ENCODE peak calls at places on chromosomes 2 and 18, in six cellular contexts. S, W, N, P, X and A are unnamed samples.

GRCh38 chr2:103459302-103459701 is 697.5 kb downstream of the TMEM182 start:
- DNase-seq in S (no peak), W (no peak), N (no peak), P (no peak), X (no peak), A (no peak)

GRCh38 chr2:36354816-36355156 is 792 bp upstream of the CRIM1 start:
- DNase-seq in S (no peak), W (no peak), N (no peak), P (no peak), X (no peak), A (no peak)

GRCh38 chr2:59266453-59266852 is 1025.3 kb upstream of the FANCL start:
- DNase-seq in S (no peak), W (no peak), N (no peak), P (no peak), X (no peak), A (no peak)

GRCh38 chr2:185372188-185372587 is 366.4 kb upstream of the FSIP2 start:
- DNase-seq in S (no peak), W (peak), N (no peak), P (no peak), X (no peak), A (peak)

GRCh38 chr2:156405586-156405985 is 30.6 kb upstream of the GPD2 start:
- DNase-seq in S (no peak), W (no peak), N (peak), P (peak), X (no peak), A (no peak)

GRCh38 chr18:46290440-46291020 is 186.3 kb downstream of the HAUS1 start:
- DNase-seq in S (no peak), W (no peak), N (no peak), P (no peak), X (no peak), A (no peak)

GRCh38 chr18:57286949-57287348 is 65.4 kb upstream of the ST8SIA3 start:
- DNase-seq in S (no peak), W (no peak), N (no peak), P (no peak), X (no peak), A (no peak)

GRCh38 chr2:29628882-29629281 is 292.5 kb downstream of the ALK start:
- DNase-seq in S (no peak), W (no peak), N (no peak), P (no peak), X (peak), A (peak)

GRCh38 chr18:50133526-50133925 is 61.4 kb downstream of the MYO5B start:
- DNase-seq in S (no peak), W (no peak), N (no peak), P (no peak), X (no peak), A (no peak)

GRCh38 chr2:20451346-20451745 is 4.5 kb downstream of the RHOB start:
- DNase-seq in S (no peak), W (no peak), N (no peak), P (no peak), X (peak), A (no peak)

GRCh38 chr2:147076634-147077033 is 768.2 kb upstream of the ACVR2A start:
- DNase-seq in S (no peak), W (peak), N (no peak), P (no peak), X (peak), A (peak)

GRCh38 chr2:64766841-64767669 is 113.3 kb upstream of the SERTAD2 start:
- DNase-seq in S (no peak), W (no peak), N (no peak), P (no peak), X (peak), A (no peak)

GRCh38 chr2:156625360-156625995 is 189.3 kb downstream of the GPD2 start:
- DNase-seq in S (no peak), W (no peak), N (peak), P (no peak), X (no peak), A (no peak)

GRCh38 chr18:2994603-2995432 is 18.1 kb downstream of the LPIN2 start:
- DNase-seq in S (peak), W (no peak), N (no peak), P (peak), X (no peak), A (no peak)

GRCh38 chr2:235050992-235051351 is 99.2 kb downstream of the SH3BP4 start:
- DNase-seq in S (no peak), W (peak), N (peak), P (peak), X (peak), A (peak)

GRCh38 chr2:109333414-109334194 is 204.6 kb downstream of the SH3RF3 start:
- DNase-seq in S (no peak), W (no peak), N (no peak), P (no peak), X (peak), A (no peak)